ENCODE peak calls at places on chromosome 12, in five cellular contexts. D is Calu3, P is Right ventricle myocardium superior, V is frontal cortex, C is coronary artery. L is an unnamed sample.

GRCh38 chr12:107365703-107366102 is 272.4 kb upstream of the CRY1 start:
- DNase-seq in P (no peak), C (no peak), D (no peak), V (no peak), L (no peak)

GRCh38 chr12:126708492-126708896 is 1558.5 kb upstream of the TMEM132C start:
- DNase-seq in C (no peak), V (no peak), P (no peak), D (no peak), L (peak; percentile 63)

GRCh38 chr12:46702581-46703344 is 123.0 kb downstream of the SLC38A4 start:
- DNase-seq in D (no peak), P (no peak), C (no peak), V (no peak), L (peak; percentile 68)

GRCh38 chr12:14572401-14572800 is 4.7 kb upstream of the PLBD1 start:
- DNase-seq in V (no peak), C (no peak), D (no peak), P (no peak), L (no peak)

GRCh38 chr12:52821826-52822660 is 8.1 kb upstream of the KRT4 start:
- DNase-seq in V (no peak), C (no peak), P (no peak), D (peak; percentile 5), L (peak; percentile 13)

GRCh38 chr12:104752883-104753282 is 205.2 kb downstream of the SLC41A2 start:
- DNase-seq in D (no peak), P (no peak), V (no peak), C (no peak), L (no peak)

GRCh38 chr12:32025906-32026305 is 66.7 kb downstream of the RESF1 start:
- DNase-seq in C (no peak), P (no peak), D (no peak), V (no peak), L (no peak)

GRCh38 chr12:115572440-115572839 is 705.1 kb downstream of the MED13L start:
- DNase-seq in V (peak; percentile 16), C (no peak), P (no peak), D (no peak), L (no peak)

GRCh38 chr12:52349196-52349595 is 18.1 kb downstream of the KRT85 start:
- DNase-seq in P (no peak), D (no peak), C (no peak), V (no peak), L (no peak)

GRCh38 chr12:1443421-1444141 is 150.8 kb downstream of the FBXL14 start:
- DNase-seq in P (no peak), D (no peak), C (no peak), V (no peak), L (peak; percentile 92)

GRCh38 chr12:116426391-116427136 is 132.6 kb upstream of the MAP1LC3B2 start:
- DNase-seq in V (no peak), D (peak; percentile 51), P (no peak), C (peak; percentile 92), L (peak; percentile 97)

GRCh38 chr12:28708918-28709371 is 440.1 kb upstream of the FAR2 start:
- DNase-seq in V (no peak), D (no peak), C (no peak), P (no peak), L (peak; percentile 65)

GRCh38 chr12:123749355-123749754 is 12.7 kb upstream of the DNAH10 start:
- DNase-seq in V (no peak), C (no peak), P (no peak), D (no peak), L (no peak)

GRCh38 chr12:47219243-47219642 is 139.5 kb upstream of the AMIGO2 start:
- DNase-seq in P (no peak), V (no peak), C (no peak), D (no peak), L (peak; percentile 57)

GRCh38 chr12:17151917-17152316 is 546.0 kb upstream of the LMO3 start:
- DNase-seq in D (no peak), P (no peak), C (no peak), V (no peak), L (no peak)

GRCh38 chr12:94832105-94832504 is 171.4 kb downstream of the NDUFA12 start:
- DNase-seq in P (no peak), D (no peak), C (no peak), V (no peak), L (no peak)

GRCh38 chr12:85623726-85624125 is 212.5 kb downstream of the RASSF9 start:
- DNase-seq in P (no peak), V (no peak), D (no peak), C (no peak), L (no peak)

GRCh38 chr12:82174383-82174782 is 183.8 kb downstream of the CCDC59 start:
- DNase-seq in C (no peak), P (no peak), V (no peak), D (no peak), L (no peak)

GRCh38 chr12:45216297-45216982 is 545 bp downstream of the ANO6 start:
- DNase-seq in C (peak; percentile 79), P (peak; percentile 67), V (peak; percentile 53), D (peak; percentile 33), L (peak; percentile 78)

GRCh38 chr12:72368719-72369505 is 96.7 kb downstream of the TRHDE start:
- DNase-seq in D (peak; percentile 32), C (no peak), V (no peak), P (no peak), L (no peak)

GRCh38 chr12:106066051-106066705 is 72.6 kb downstream of the NUAK1 start:
- DNase-seq in D (no peak), C (no peak), V (no peak), P (no peak), L (no peak)

GRCh38 chr12:46259071-46259470 is 9.8 kb downstream of the SLC38A1 start:
- DNase-seq in C (no peak), V (no peak), D (no peak), P (no peak), L (no peak)

GRCh38 chr12:9064815-9065606 is 50.7 kb downstream of the A2M start:
- DNase-seq in C (peak; percentile 89), P (peak; percentile 84), V (peak; percentile 72), D (peak; percentile 93), L (no peak)

GRCh38 chr12:12201274-12201758 is 65.5 kb downstream of the LRP6 start:
- DNase-seq in P (no peak), D (no peak), C (no peak), V (no peak), L (peak; percentile 52)